ENCODE peak calls at places on chromosomes 6 and 20, in seven cellular contexts. J, N, X, B, M, S and D are unnamed samples.

GRCh38 chr6:43796910-43797890 is 27.2 kb downstream of the VEGFA start:
- DNase-seq in M (no peak), S (no peak), B (no peak), X (no peak), J (peak; percentile 35), N (no peak), D (no peak)

GRCh38 chr6:40912158-40912946 is 126.7 kb downstream of the UNC5CL start:
- DNase-seq in M (no peak), S (peak; percentile 30), N (peak; percentile 42), J (no peak), X (no peak), B (no peak), D (no peak)

GRCh38 chr20:62294516-62294915 is 8.3 kb upstream of the ADRM1 start:
- DNase-seq in B (no peak), X (no peak), S (no peak), N (no peak), M (no peak), J (no peak), D (no peak)

GRCh38 chr6:50305660-50306059 is 255.9 kb upstream of the DEFB112 start:
- DNase-seq in B (no peak), N (no peak), S (no peak), M (no peak), X (no peak), J (no peak), D (no peak)

GRCh38 chr6:6283747-6284146 is 36.7 kb downstream of the F13A1 start:
- DNase-seq in S (no peak), N (no peak), B (no peak), J (no peak), X (no peak), M (no peak), D (no peak)

GRCh38 chr20:41540459-41540858 is 77.7 kb downstream of the CHD6 start:
- DNase-seq in N (no peak), J (no peak), B (no peak), X (no peak), S (no peak), M (no peak), D (no peak)

GRCh38 chr6:52499681-52500239 is 77.1 kb downstream of the TRAM2 start:
- DNase-seq in X (no peak), M (no peak), N (no peak), J (no peak), S (no peak), B (no peak), D (no peak)

GRCh38 chr6:57313711-57314471 is 3.5 kb upstream of the PRIM2 start:
- DNase-seq in S (peak; percentile 39), X (no peak), J (no peak), B (peak; percentile 98), N (no peak), M (no peak), D (peak; percentile 95)

GRCh38 chr6:107066697-107067659 is 39.0 kb downstream of the MTRES1 start:
- DNase-seq in N (no peak), S (no peak), X (no peak), J (no peak), B (no peak), M (no peak), D (no peak)

GRCh38 chr6:2729921-2730320 is 20.8 kb downstream of the MYLK4 start:
- DNase-seq in B (no peak), X (no peak), J (no peak), M (no peak), N (no peak), S (no peak), D (no peak)

GRCh38 chr6:33147807-33148666 is 44.2 kb downstream of the COL11A2 start:
- DNase-seq in X (peak; percentile 59), S (no peak), J (no peak), B (no peak), M (no peak), N (no peak), D (no peak)

GRCh38 chr20:41664584-41664983 is 46.4 kb upstream of the CHD6 start:
- DNase-seq in B (no peak), J (no peak), M (peak; percentile 27), N (no peak), X (no peak), S (no peak), D (no peak)

GRCh38 chr20:23296841-23297701 is 53.5 kb upstream of the NXT1 start:
- DNase-seq in B (no peak), N (no peak), M (no peak), J (no peak), S (peak; percentile 22), X (peak; percentile 34), D (no peak)

GRCh38 chr6:136579800-136580199 is 29.6 kb upstream of the MAP7 start:
- DNase-seq in M (no peak), J (no peak), S (no peak), N (no peak), X (no peak), B (no peak), D (no peak)

GRCh38 chr6:40988634-40989033 is 50.4 kb downstream of the UNC5CL start:
- DNase-seq in M (no peak), N (no peak), J (no peak), S (no peak), B (no peak), X (no peak), D (no peak)

GRCh38 chr6:136344420-136344819 is 54.8 kb upstream of the BCLAF1 start:
- DNase-seq in X (no peak), S (no peak), M (no peak), B (peak; percentile 7), J (no peak), N (no peak), D (no peak)

GRCh38 chr6:12656841-12657435 is 59.6 kb upstream of the PHACTR1 start:
- DNase-seq in J (no peak), S (no peak), B (peak; percentile 4), N (no peak), X (no peak), M (no peak), D (no peak)

GRCh38 chr20:1877604-1878195 is 17.5 kb upstream of the SIRPA start:
- DNase-seq in M (no peak), N (no peak), J (no peak), S (no peak), B (no peak), X (no peak), D (no peak)

GRCh38 chr20:33490023-33490933 is at the start of gene CBFA2T2:
- DNase-seq in S (peak; percentile 66), J (peak; percentile 83), X (peak; percentile 31), M (no peak), N (peak; percentile 66), B (no peak), D (peak; percentile 2)

GRCh38 chr6:18496462-18496861 is 109.3 kb downstream of the RNF144B start:
- DNase-seq in N (no peak), B (no peak), S (no peak), X (no peak), M (no peak), J (no peak), D (no peak)

GRCh38 chr6:34143884-34144580 is 1.9 kb downstream of the GRM4 start:
- DNase-seq in B (no peak), X (no peak), N (no peak), M (peak; percentile 77), S (no peak), J (no peak), D (no peak)

GRCh38 chr6:43248107-43248506 is 4.8 kb downstream of the TTBK1 start:
- DNase-seq in S (no peak), J (no peak), M (no peak), B (no peak), N (no peak), X (no peak), D (no peak)

GRCh38 chr6:45479834-45480696 is 102.3 kb upstream of the SUPT3H start:
- DNase-seq in B (peak; percentile 31), X (peak; percentile 19), N (no peak), J (no peak), S (no peak), M (no peak), D (peak; percentile 28)

GRCh38 chr20:11181964-11182363 is 508.2 kb upstream of the JAG1 start:
- DNase-seq in B (no peak), S (no peak), J (no peak), M (no peak), X (no peak), N (no peak), D (no peak)
- TF ChIP-seq CTCF in B (no peak), S (no peak), J (no peak), M (no peak), X (no peak), N (no peak), D (no peak)

DNA sequence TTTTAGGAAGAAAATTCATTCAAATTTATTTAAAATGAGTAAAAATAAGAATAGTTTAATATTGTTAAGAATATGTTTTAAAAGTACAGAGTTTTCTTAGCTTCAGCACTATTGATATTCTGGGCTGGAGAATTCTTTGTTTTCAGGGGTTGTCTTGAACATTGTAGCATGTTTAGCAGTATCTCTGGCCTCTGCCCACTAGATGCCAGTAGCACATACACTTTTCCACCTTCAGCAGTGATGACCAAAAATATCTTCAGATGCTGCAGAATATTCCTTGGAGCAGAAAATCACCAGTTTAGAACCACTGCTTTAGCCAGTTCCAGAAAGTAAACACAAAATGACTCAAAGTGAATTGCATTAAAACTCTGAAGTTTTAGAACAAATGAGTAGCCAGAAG is 19.4 kb upstream of the SDHAF4 start:
- DNase-seq in M (no peak), J (no peak), N (no peak), B (no peak), X (no peak), S (no peak), D (no peak)
- TF ChIP-seq CTCF in M (no peak), J (peak; percentile 21), N (no peak), B (peak; percentile 59), X (no peak), S (peak; percentile 17), D (peak; percentile 53)

DNA sequence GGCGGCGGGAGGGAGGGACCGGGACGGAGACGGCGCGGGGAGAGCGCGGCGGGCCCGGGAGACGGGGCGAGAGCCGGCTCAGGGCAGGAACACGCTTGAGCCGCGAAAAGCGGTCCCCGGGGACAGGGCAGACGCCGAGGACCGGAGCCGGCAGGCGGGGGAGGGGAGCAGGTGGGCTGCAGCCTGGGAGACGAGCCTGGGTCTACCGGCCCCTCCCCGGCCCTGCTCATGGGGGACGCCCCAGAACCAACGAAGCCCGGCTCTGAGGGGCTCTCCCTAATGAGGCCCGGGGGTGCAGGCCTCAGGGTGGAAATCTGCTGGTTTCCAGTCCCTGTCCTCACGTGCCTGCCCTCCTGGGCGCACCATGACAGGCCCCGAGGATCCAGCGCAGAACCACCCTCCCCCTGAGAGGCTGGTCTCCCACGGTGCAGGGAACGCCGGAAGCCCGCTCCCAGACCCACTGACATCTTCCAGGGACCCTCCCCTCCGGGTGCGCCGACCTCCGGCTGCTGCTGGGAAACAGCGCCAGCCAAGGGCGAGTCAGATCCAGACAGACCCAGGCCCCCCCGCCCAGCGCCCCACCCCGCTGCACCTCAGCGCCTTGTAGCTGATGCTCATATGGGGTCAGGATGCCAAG is 568 bp upstream of the EEF1A2 start:
- DNase-seq in M (peak; percentile 80), S (no peak), B (no peak), N (no peak), J (no peak), X (no peak), D (no peak)
- TF ChIP-seq CTCF in M (no peak), S (no peak), B (no peak), N (no peak), J (no peak), X (no peak), D (no peak)

DNA sequence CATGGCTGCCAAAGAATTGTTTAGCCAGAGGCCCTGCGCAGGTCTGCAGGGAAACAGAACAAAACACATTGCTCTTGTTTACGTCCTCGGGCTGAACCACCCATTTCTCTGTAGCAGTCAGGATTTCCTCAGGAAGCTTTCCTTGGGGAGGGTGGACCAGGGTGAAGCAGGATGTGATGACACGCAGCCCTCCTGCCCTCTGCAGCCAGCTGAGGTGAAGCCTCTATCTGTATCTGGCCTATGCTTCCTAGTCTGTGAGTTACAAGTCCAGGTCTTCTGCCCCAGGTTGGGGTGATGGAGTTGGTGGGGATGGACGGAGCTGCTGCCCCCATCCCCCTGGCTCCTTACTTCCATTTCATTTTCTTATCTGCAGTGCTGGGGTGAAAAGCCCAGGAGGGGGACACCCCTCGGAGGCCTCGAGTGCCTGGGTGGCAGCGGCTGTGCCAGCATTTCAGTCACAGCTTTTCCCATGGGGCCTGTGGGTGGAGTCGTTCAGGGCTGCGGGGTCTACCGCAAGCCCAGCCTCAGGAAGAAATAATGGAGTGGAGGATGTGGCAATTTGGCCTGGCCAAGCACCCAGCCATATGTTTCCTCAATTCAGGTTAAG is 24.9 kb downstream of the SASH1 start:
- DNase-seq in J (no peak), B (peak; percentile 30), N (no peak), X (peak; percentile 65), S (peak; percentile 62), M (no peak), D (no peak)
- TF ChIP-seq CTCF in J (no peak), B (no peak), N (no peak), X (no peak), S (no peak), M (no peak), D (no peak)